ENCODE peak calls at places on chromosomes 13 and 19, in eight cellular contexts. One of them, this sample, is unnamed.
A peak's percentile ranks its signal among the peaks of the same experiment; 100 is the strongest.

GRCh38 chr13:27131202-27131623 is 40.4 kb downstream of the USP12 start:
- DNase-seq in ascending aorta: no peak
- DNase-seq in esophagus muscularis mucosa: no peak
- DNase-seq in AG09309: no peak
- DNase-seq in heart right ventricle: no peak
- DNase-seq in T-helper 1 cell: peak; percentile 39
- DNase-seq in activated naive CD4-positive, alpha-beta T cell treated with anti-CD3 and anti-CD28 coated beads, Interleukin-2, amount 50 U/mL, for 72 hours: peak; percentile 73
- DNase-seq in tibial artery: no peak
- DNase-seq in this sample: no peak

GRCh38 chr19:12985049-12985776 is 10.1 kb upstream of the NFIX start:
- DNase-seq in tibial artery: peak; percentile 86
- DNase-seq in AG09309: no peak
- DNase-seq in esophagus muscularis mucosa: peak; percentile 92
- DNase-seq in T-helper 1 cell: no peak
- DNase-seq in activated naive CD4-positive, alpha-beta T cell treated with anti-CD3 and anti-CD28 coated beads, Interleukin-2, amount 50 U/mL, for 72 hours: no peak
- DNase-seq in ascending aorta: peak; percentile 46
- DNase-seq in heart right ventricle: peak; percentile 51
- DNase-seq in this sample: no peak

GRCh38 chr13:80217614-80218456 is 123.1 kb downstream of the SPRY2 start:
- DNase-seq in tibial artery: no peak
- DNase-seq in ascending aorta: no peak
- DNase-seq in esophagus muscularis mucosa: no peak
- DNase-seq in activated naive CD4-positive, alpha-beta T cell treated with anti-CD3 and anti-CD28 coated beads, Interleukin-2, amount 50 U/mL, for 72 hours: no peak
- DNase-seq in T-helper 1 cell: no peak
- DNase-seq in heart right ventricle: no peak
- DNase-seq in AG09309: no peak
- DNase-seq in this sample: no peak

GRCh38 chr13:70339738-70340137 is 231.5 kb upstream of the KLHL1 start:
- DNase-seq in tibial artery: no peak
- DNase-seq in heart right ventricle: no peak
- DNase-seq in AG09309: no peak
- DNase-seq in esophagus muscularis mucosa: no peak
- DNase-seq in T-helper 1 cell: no peak
- DNase-seq in ascending aorta: no peak
- DNase-seq in activated naive CD4-positive, alpha-beta T cell treated with anti-CD3 and anti-CD28 coated beads, Interleukin-2, amount 50 U/mL, for 72 hours: no peak
- DNase-seq in this sample: no peak

GRCh38 chr13:74919914-74920313 is 562.1 kb downstream of the TBC1D4 start:
- DNase-seq in ascending aorta: no peak
- DNase-seq in tibial artery: no peak
- DNase-seq in esophagus muscularis mucosa: no peak
- DNase-seq in activated naive CD4-positive, alpha-beta T cell treated with anti-CD3 and anti-CD28 coated beads, Interleukin-2, amount 50 U/mL, for 72 hours: no peak
- DNase-seq in AG09309: no peak
- DNase-seq in heart right ventricle: no peak
- DNase-seq in T-helper 1 cell: no peak
- DNase-seq in this sample: no peak

GRCh38 chr19:27759896-27760295 is 1453.1 kb downstream of the UQCRFS1 start:
- DNase-seq in heart right ventricle: no peak
- DNase-seq in AG09309: no peak
- DNase-seq in activated naive CD4-positive, alpha-beta T cell treated with anti-CD3 and anti-CD28 coated beads, Interleukin-2, amount 50 U/mL, for 72 hours: no peak
- DNase-seq in ascending aorta: no peak
- DNase-seq in T-helper 1 cell: no peak
- DNase-seq in esophagus muscularis mucosa: no peak
- DNase-seq in tibial artery: no peak
- DNase-seq in this sample: no peak

GRCh38 chr19:37953576-37954303 is 46.7 kb downstream of the SIPA1L3 start:
- DNase-seq in esophagus muscularis mucosa: no peak
- DNase-seq in activated naive CD4-positive, alpha-beta T cell treated with anti-CD3 and anti-CD28 coated beads, Interleukin-2, amount 50 U/mL, for 72 hours: no peak
- DNase-seq in ascending aorta: no peak
- DNase-seq in heart right ventricle: no peak
- DNase-seq in AG09309: peak; percentile 33
- DNase-seq in tibial artery: no peak
- DNase-seq in T-helper 1 cell: no peak
- DNase-seq in this sample: no peak

GRCh38 chr19:5406816-5407215 is 48.4 kb upstream of the ZNRF4 start:
- DNase-seq in activated naive CD4-positive, alpha-beta T cell treated with anti-CD3 and anti-CD28 coated beads, Interleukin-2, amount 50 U/mL, for 72 hours: no peak
- DNase-seq in ascending aorta: no peak
- DNase-seq in esophagus muscularis mucosa: no peak
- DNase-seq in tibial artery: no peak
- DNase-seq in T-helper 1 cell: no peak
- DNase-seq in AG09309: no peak
- DNase-seq in heart right ventricle: no peak
- DNase-seq in this sample: no peak

GRCh38 chr13:33937373-33938087 is 119.6 kb downstream of the RFC3 start:
- DNase-seq in ascending aorta: no peak
- DNase-seq in tibial artery: no peak
- DNase-seq in esophagus muscularis mucosa: no peak
- DNase-seq in activated naive CD4-positive, alpha-beta T cell treated with anti-CD3 and anti-CD28 coated beads, Interleukin-2, amount 50 U/mL, for 72 hours: no peak
- DNase-seq in heart right ventricle: no peak
- DNase-seq in AG09309: no peak
- DNase-seq in T-helper 1 cell: no peak
- DNase-seq in this sample: no peak

GRCh38 chr19:51470966-51471365 is 7.4 kb upstream of the CEACAM18 start:
- DNase-seq in activated naive CD4-positive, alpha-beta T cell treated with anti-CD3 and anti-CD28 coated beads, Interleukin-2, amount 50 U/mL, for 72 hours: no peak
- DNase-seq in ascending aorta: no peak
- DNase-seq in AG09309: no peak
- DNase-seq in T-helper 1 cell: no peak
- DNase-seq in heart right ventricle: no peak
- DNase-seq in tibial artery: no peak
- DNase-seq in esophagus muscularis mucosa: no peak
- DNase-seq in this sample: no peak

GRCh38 chr13:111534646-111535461 is 214.4 kb downstream of the TEX29 start:
- DNase-seq in esophagus muscularis mucosa: no peak
- DNase-seq in ascending aorta: no peak
- DNase-seq in AG09309: no peak
- DNase-seq in T-helper 1 cell: no peak
- DNase-seq in activated naive CD4-positive, alpha-beta T cell treated with anti-CD3 and anti-CD28 coated beads, Interleukin-2, amount 50 U/mL, for 72 hours: no peak
- DNase-seq in tibial artery: no peak
- DNase-seq in heart right ventricle: no peak
- DNase-seq in this sample: no peak

GRCh38 chr19:6417713-6418561 is 6.7 kb downstream of the KHSRP start:
- DNase-seq in T-helper 1 cell: no peak
- DNase-seq in ascending aorta: no peak
- DNase-seq in esophagus muscularis mucosa: no peak
- DNase-seq in AG09309: no peak
- DNase-seq in activated naive CD4-positive, alpha-beta T cell treated with anti-CD3 and anti-CD28 coated beads, Interleukin-2, amount 50 U/mL, for 72 hours: no peak
- DNase-seq in heart right ventricle: no peak
- DNase-seq in tibial artery: no peak
- DNase-seq in this sample: no peak

GRCh38 chr13:112056739-112057433 is 10.1 kb upstream of the SOX1 start:
- DNase-seq in heart right ventricle: no peak
- DNase-seq in activated naive CD4-positive, alpha-beta T cell treated with anti-CD3 and anti-CD28 coated beads, Interleukin-2, amount 50 U/mL, for 72 hours: peak; percentile 5
- DNase-seq in esophagus muscularis mucosa: no peak
- DNase-seq in ascending aorta: no peak
- DNase-seq in T-helper 1 cell: no peak
- DNase-seq in AG09309: no peak
- DNase-seq in tibial artery: no peak
- DNase-seq in this sample: no peak

GRCh38 chr13:90320663-90321062 is 1026.8 kb upstream of the MIR17HG start:
- DNase-seq in heart right ventricle: no peak
- DNase-seq in esophagus muscularis mucosa: no peak
- DNase-seq in tibial artery: no peak
- DNase-seq in T-helper 1 cell: no peak
- DNase-seq in activated naive CD4-positive, alpha-beta T cell treated with anti-CD3 and anti-CD28 coated beads, Interleukin-2, amount 50 U/mL, for 72 hours: no peak
- DNase-seq in AG09309: no peak
- DNase-seq in ascending aorta: no peak
- DNase-seq in this sample: no peak

GRCh38 chr13:49116873-49117272 is 103.3 kb upstream of the MLNR start:
- DNase-seq in activated naive CD4-positive, alpha-beta T cell treated with anti-CD3 and anti-CD28 coated beads, Interleukin-2, amount 50 U/mL, for 72 hours: no peak
- DNase-seq in esophagus muscularis mucosa: no peak
- DNase-seq in heart right ventricle: no peak
- DNase-seq in tibial artery: no peak
- DNase-seq in ascending aorta: no peak
- DNase-seq in T-helper 1 cell: no peak
- DNase-seq in AG09309: no peak
- DNase-seq in this sample: no peak

GRCh38 chr19:22623841-22624221 is 10.3 kb upstream of the ZNF492 start:
- DNase-seq in AG09309: no peak
- DNase-seq in T-helper 1 cell: no peak
- DNase-seq in esophagus muscularis mucosa: peak; percentile 85
- DNase-seq in tibial artery: no peak
- DNase-seq in activated naive CD4-positive, alpha-beta T cell treated with anti-CD3 and anti-CD28 coated beads, Interleukin-2, amount 50 U/mL, for 72 hours: no peak
- DNase-seq in ascending aorta: no peak
- DNase-seq in heart right ventricle: no peak
- DNase-seq in this sample: no peak

GRCh38 chr13:106513025-106513424 is 22.4 kb downstream of the EFNB2 start:
- DNase-seq in AG09309: no peak
- DNase-seq in ascending aorta: no peak
- DNase-seq in tibial artery: no peak
- DNase-seq in esophagus muscularis mucosa: no peak
- DNase-seq in activated naive CD4-positive, alpha-beta T cell treated with anti-CD3 and anti-CD28 coated beads, Interleukin-2, amount 50 U/mL, for 72 hours: no peak
- DNase-seq in heart right ventricle: no peak
- DNase-seq in T-helper 1 cell: no peak
- DNase-seq in this sample: no peak

GRCh38 chr19:1283207-1283916 is 2.3 kb upstream of the EFNA2 start:
- DNase-seq in tibial artery: no peak
- DNase-seq in T-helper 1 cell: no peak
- DNase-seq in activated naive CD4-positive, alpha-beta T cell treated with anti-CD3 and anti-CD28 coated beads, Interleukin-2, amount 50 U/mL, for 72 hours: no peak
- DNase-seq in AG09309: no peak
- DNase-seq in ascending aorta: no peak
- DNase-seq in esophagus muscularis mucosa: no peak
- DNase-seq in heart right ventricle: no peak
- DNase-seq in this sample: no peak

GRCh38 chr19:7550987-7551761 is 15.7 kb downstream of the PNPLA6 start:
- DNase-seq in esophagus muscularis mucosa: no peak
- DNase-seq in activated naive CD4-positive, alpha-beta T cell treated with anti-CD3 and anti-CD28 coated beads, Interleukin-2, amount 50 U/mL, for 72 hours: peak; percentile 25
- DNase-seq in heart right ventricle: peak; percentile 69
- DNase-seq in ascending aorta: no peak
- DNase-seq in AG09309: no peak
- DNase-seq in tibial artery: peak; percentile 82
- DNase-seq in T-helper 1 cell: no peak
- DNase-seq in this sample: no peak

GRCh38 chr19:33394006-33394722 is 20.7 kb downstream of the CEBPG start:
- DNase-seq in AG09309: peak; percentile 52
- DNase-seq in activated naive CD4-positive, alpha-beta T cell treated with anti-CD3 and anti-CD28 coated beads, Interleukin-2, amount 50 U/mL, for 72 hours: no peak
- DNase-seq in ascending aorta: no peak
- DNase-seq in T-helper 1 cell: no peak
- DNase-seq in esophagus muscularis mucosa: no peak
- DNase-seq in heart right ventricle: peak; percentile 61
- DNase-seq in tibial artery: peak; percentile 80
- DNase-seq in this sample: no peak

GRCh38 chr19:55116232-55117062 is 990 bp downstream of the PPP1R12C start:
- DNase-seq in AG09309: no peak
- DNase-seq in ascending aorta: no peak
- DNase-seq in esophagus muscularis mucosa: peak; percentile 94
- DNase-seq in tibial artery: peak; percentile 84
- DNase-seq in T-helper 1 cell: peak; percentile 41
- DNase-seq in activated naive CD4-positive, alpha-beta T cell treated with anti-CD3 and anti-CD28 coated beads, Interleukin-2, amount 50 U/mL, for 72 hours: peak; percentile 53
- DNase-seq in heart right ventricle: peak; percentile 67
- DNase-seq in this sample: no peak

GRCh38 chr13:51000576-51001260 is 91.1 kb downstream of the RNASEH2B start:
- DNase-seq in heart right ventricle: peak; percentile 46
- DNase-seq in AG09309: peak; percentile 40
- DNase-seq in activated naive CD4-positive, alpha-beta T cell treated with anti-CD3 and anti-CD28 coated beads, Interleukin-2, amount 50 U/mL, for 72 hours: no peak
- DNase-seq in esophagus muscularis mucosa: peak; percentile 92
- DNase-seq in ascending aorta: no peak
- DNase-seq in T-helper 1 cell: no peak
- DNase-seq in tibial artery: no peak
- DNase-seq in this sample: no peak

GRCh38 chr13:23618341-23618740 is 48.1 kb downstream of the TNFRSF19 start:
- DNase-seq in activated naive CD4-positive, alpha-beta T cell treated with anti-CD3 and anti-CD28 coated beads, Interleukin-2, amount 50 U/mL, for 72 hours: no peak
- DNase-seq in T-helper 1 cell: no peak
- DNase-seq in esophagus muscularis mucosa: no peak
- DNase-seq in tibial artery: no peak
- DNase-seq in heart right ventricle: no peak
- DNase-seq in ascending aorta: no peak
- DNase-seq in AG09309: peak; percentile 85
- DNase-seq in this sample: no peak

GRCh38 chr19:49409441-49410029 is 13.7 kb downstream of the PTH2 start:
- DNase-seq in ascending aorta: no peak
- DNase-seq in activated naive CD4-positive, alpha-beta T cell treated with anti-CD3 and anti-CD28 coated beads, Interleukin-2, amount 50 U/mL, for 72 hours: no peak
- DNase-seq in AG09309: no peak
- DNase-seq in heart right ventricle: no peak
- DNase-seq in T-helper 1 cell: no peak
- DNase-seq in esophagus muscularis mucosa: no peak
- DNase-seq in tibial artery: no peak
- DNase-seq in this sample: no peak

GRCh38 chr13:97256343-97256783 is 34.2 kb downstream of the MBNL2 start:
- DNase-seq in ascending aorta: no peak
- DNase-seq in activated naive CD4-positive, alpha-beta T cell treated with anti-CD3 and anti-CD28 coated beads, Interleukin-2, amount 50 U/mL, for 72 hours: no peak
- DNase-seq in tibial artery: no peak
- DNase-seq in esophagus muscularis mucosa: no peak
- DNase-seq in AG09309: peak; percentile 90
- DNase-seq in T-helper 1 cell: no peak
- DNase-seq in heart right ventricle: no peak
- DNase-seq in this sample: no peak

GRCh38 chr13:106649495-106649894 is 81.6 kb upstream of the ARGLU1 start:
- DNase-seq in heart right ventricle: no peak
- DNase-seq in ascending aorta: no peak
- DNase-seq in activated naive CD4-positive, alpha-beta T cell treated with anti-CD3 and anti-CD28 coated beads, Interleukin-2, amount 50 U/mL, for 72 hours: no peak
- DNase-seq in AG09309: no peak
- DNase-seq in tibial artery: no peak
- DNase-seq in esophagus muscularis mucosa: no peak
- DNase-seq in T-helper 1 cell: no peak
- DNase-seq in this sample: no peak

GRCh38 chr13:95500136-95500718 is 52.3 kb upstream of the CLDN10 start:
- DNase-seq in tibial artery: no peak
- DNase-seq in heart right ventricle: no peak
- DNase-seq in T-helper 1 cell: no peak
- DNase-seq in activated naive CD4-positive, alpha-beta T cell treated with anti-CD3 and anti-CD28 coated beads, Interleukin-2, amount 50 U/mL, for 72 hours: no peak
- DNase-seq in esophagus muscularis mucosa: no peak
- DNase-seq in AG09309: no peak
- DNase-seq in ascending aorta: no peak
- DNase-seq in this sample: no peak

GRCh38 chr19:39607021-39607420 is 4.7 kb downstream of the LGALS13 start:
- DNase-seq in AG09309: no peak
- DNase-seq in heart right ventricle: no peak
- DNase-seq in activated naive CD4-positive, alpha-beta T cell treated with anti-CD3 and anti-CD28 coated beads, Interleukin-2, amount 50 U/mL, for 72 hours: no peak
- DNase-seq in esophagus muscularis mucosa: no peak
- DNase-seq in ascending aorta: no peak
- DNase-seq in T-helper 1 cell: no peak
- DNase-seq in tibial artery: no peak
- DNase-seq in this sample: no peak

GRCh38 chr19:4369888-4370260 is 26.5 kb downstream of the MPND start:
- DNase-seq in heart right ventricle: peak; percentile 57
- DNase-seq in AG09309: no peak
- DNase-seq in T-helper 1 cell: peak; percentile 58
- DNase-seq in activated naive CD4-positive, alpha-beta T cell treated with anti-CD3 and anti-CD28 coated beads, Interleukin-2, amount 50 U/mL, for 72 hours: peak; percentile 71
- DNase-seq in tibial artery: peak; percentile 68
- DNase-seq in ascending aorta: no peak
- DNase-seq in esophagus muscularis mucosa: no peak
- DNase-seq in this sample: no peak

GRCh38 chr19:6362351-6362801 is 1.0 kb downstream of the CLPP start:
- DNase-seq in esophagus muscularis mucosa: no peak
- DNase-seq in ascending aorta: no peak
- DNase-seq in tibial artery: no peak
- DNase-seq in activated naive CD4-positive, alpha-beta T cell treated with anti-CD3 and anti-CD28 coated beads, Interleukin-2, amount 50 U/mL, for 72 hours: peak; percentile 32
- DNase-seq in heart right ventricle: no peak
- DNase-seq in AG09309: no peak
- DNase-seq in T-helper 1 cell: peak; percentile 44
- DNase-seq in this sample: no peak

GRCh38 chr19:10812902-10813404 is 23.1 kb downstream of the TMED1 start:
- DNase-seq in activated naive CD4-positive, alpha-beta T cell treated with anti-CD3 and anti-CD28 coated beads, Interleukin-2, amount 50 U/mL, for 72 hours: no peak
- DNase-seq in heart right ventricle: no peak
- DNase-seq in ascending aorta: peak; percentile 38
- DNase-seq in T-helper 1 cell: no peak
- DNase-seq in tibial artery: peak; percentile 82
- DNase-seq in esophagus muscularis mucosa: no peak
- DNase-seq in AG09309: peak; percentile 86
- DNase-seq in this sample: peak; percentile 14

GRCh38 chr13:113616281-113616906 is 31.8 kb downstream of the TFDP1 start:
- DNase-seq in T-helper 1 cell: no peak
- DNase-seq in ascending aorta: no peak
- DNase-seq in heart right ventricle: no peak
- DNase-seq in activated naive CD4-positive, alpha-beta T cell treated with anti-CD3 and anti-CD28 coated beads, Interleukin-2, amount 50 U/mL, for 72 hours: no peak
- DNase-seq in esophagus muscularis mucosa: no peak
- DNase-seq in AG09309: no peak
- DNase-seq in tibial artery: no peak
- DNase-seq in this sample: no peak

GRCh38 chr19:4379383-4380253 is 20.7 kb downstream of the SH3GL1 start:
- DNase-seq in esophagus muscularis mucosa: no peak
- DNase-seq in heart right ventricle: no peak
- DNase-seq in T-helper 1 cell: no peak
- DNase-seq in AG09309: no peak
- DNase-seq in ascending aorta: no peak
- DNase-seq in tibial artery: peak; percentile 55
- DNase-seq in activated naive CD4-positive, alpha-beta T cell treated with anti-CD3 and anti-CD28 coated beads, Interleukin-2, amount 50 U/mL, for 72 hours: peak; percentile 38
- DNase-seq in this sample: no peak

GRCh38 chr19:32252333-32252669 is 93.1 kb upstream of the ZNF507 start:
- DNase-seq in AG09309: no peak
- DNase-seq in activated naive CD4-positive, alpha-beta T cell treated with anti-CD3 and anti-CD28 coated beads, Interleukin-2, amount 50 U/mL, for 72 hours: no peak
- DNase-seq in ascending aorta: no peak
- DNase-seq in T-helper 1 cell: no peak
- DNase-seq in heart right ventricle: no peak
- DNase-seq in esophagus muscularis mucosa: no peak
- DNase-seq in tibial artery: no peak
- DNase-seq in this sample: no peak

This sample was measured in SIG-M5.